ENCODE peak calls at places on chromosomes 5 and 9, in eight cellular contexts. J is lower leg skin; D is CD8-positive, alpha-beta T cell; R is dorsolateral prefrontal cortex; Y is bronchial epithelial cell; V is GM12865; G is fibroblast of pulmonary artery; I is mesothelial cell of epicardium. O is an unnamed sample.

GRCh38 chr5:167970002-167970401 is 321.4 kb upstream of the WWC1 start:
- DNase-seq in I (no peak), G (peak), R (no peak), D (no peak), J (no peak), V (peak), Y (no peak), O (no peak)

GRCh38 chr9:34431661-34432060 is 26.7 kb downstream of the FAM219A start:
- DNase-seq in J (no peak), V (no peak), R (no peak), Y (no peak), D (no peak), G (no peak), I (no peak), O (no peak)

GRCh38 chr5:142290574-142291299 is 34.1 kb downstream of the SPRY4 start:
- DNase-seq in I (no peak), Y (peak), J (no peak), V (no peak), R (no peak), G (peak), D (no peak), O (no peak)

GRCh38 chr5:155727512-155728145 is 599.3 kb upstream of the SGCD start:
- DNase-seq in J (no peak), G (no peak), V (no peak), R (peak), Y (no peak), D (no peak), I (no peak), O (no peak)

GRCh38 chr5:62974623-62975022 is 396.0 kb downstream of the LRRC70 start:
- DNase-seq in G (no peak), D (no peak), I (no peak), Y (no peak), V (no peak), R (no peak), J (no peak), O (no peak)

GRCh38 chr5:10736354-10736753 is 24.7 kb downstream of the DAP start:
- DNase-seq in Y (no peak), V (no peak), G (no peak), J (no peak), R (no peak), I (no peak), D (no peak), O (no peak)

GRCh38 chr9:88197781-88198345 is 59.6 kb upstream of the SPATA31C2 start:
- DNase-seq in I (no peak), D (no peak), G (peak), R (no peak), J (no peak), V (no peak), Y (peak), O (no peak)

GRCh38 chr9:95511952-95512750 is 4.6 kb downstream of the PTCH1 start:
- DNase-seq in R (no peak), G (peak), D (no peak), I (no peak), J (no peak), V (no peak), Y (no peak), O (no peak)

GRCh38 chr9:120080781-120081180 is 499.2 kb downstream of the CDK5RAP2 start:
- DNase-seq in R (no peak), J (no peak), Y (no peak), D (no peak), I (no peak), V (no peak), G (no peak), O (no peak)

GRCh38 chr5:26148569-26149107 is 889.7 kb downstream of the CDH9 start:
- DNase-seq in R (no peak), Y (no peak), D (no peak), V (no peak), I (no peak), J (no peak), G (no peak), O (no peak)

GRCh38 chr9:14222149-14222835 is 91.6 kb downstream of the NFIB start:
- DNase-seq in V (no peak), G (no peak), J (no peak), D (no peak), R (no peak), I (no peak), Y (peak), O (no peak)

GRCh38 chr5:115816226-115817042 is at the start of gene CDO1:
- DNase-seq in G (peak), R (peak), I (peak), D (no peak), Y (no peak), J (peak), V (no peak), O (peak)

GRCh38 chr5:158198636-158199035 is 339.7 kb upstream of the CLINT1 start:
- DNase-seq in D (no peak), G (no peak), V (peak), R (no peak), I (no peak), Y (no peak), J (no peak), O (no peak)

GRCh38 chr5:19986036-19986619 is 1.9 kb downstream of the CDH18 start:
- DNase-seq in G (peak), D (no peak), I (no peak), V (no peak), J (no peak), Y (peak), R (no peak), O (no peak)

GRCh38 chr5:146731909-146732659 is 146.5 kb downstream of the PPP2R2B start:
- DNase-seq in G (peak), D (no peak), Y (peak), I (no peak), V (no peak), J (no peak), R (no peak), O (no peak)

GRCh38 chr9:93824386-93825294 is 130.5 kb downstream of the BARX1 start:
- DNase-seq in G (no peak), D (no peak), V (no peak), R (no peak), I (no peak), J (peak), Y (no peak), O (peak)

GRCh38 chr9:129013674-129014073 is 14.5 kb downstream of the SH3GLB2 start:
- DNase-seq in I (no peak), D (no peak), J (no peak), Y (no peak), V (no peak), R (no peak), G (no peak), O (peak)

GRCh38 chr5:136216230-136216629 is 23.3 kb upstream of the SMIM32 start:
- DNase-seq in R (no peak), D (no peak), J (no peak), V (no peak), I (no peak), Y (no peak), G (no peak), O (no peak)

DNA sequence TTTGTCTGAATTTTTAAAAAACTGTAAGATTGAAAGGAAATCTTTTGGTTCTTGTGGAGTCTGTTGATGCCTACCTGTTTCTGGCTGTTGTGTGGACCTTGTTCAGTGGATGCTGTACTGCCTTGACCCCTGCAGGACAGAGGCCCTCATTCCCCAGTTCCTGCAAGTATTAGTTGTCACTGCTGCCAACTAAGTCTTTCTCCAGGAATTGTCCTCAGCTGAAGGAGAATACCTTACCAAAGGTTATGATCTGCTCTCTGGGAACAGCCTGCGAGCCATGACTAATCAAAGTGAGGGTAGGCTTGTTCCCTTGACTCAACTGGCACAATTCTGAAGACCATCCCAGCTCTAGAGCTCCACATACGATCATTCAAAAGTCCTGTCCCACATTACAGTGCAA is 145.3 kb upstream of the FST start:
- DNase-seq in G (peak), D (no peak), Y (peak), R (no peak), V (no peak), J (no peak), I (no peak), O (no peak)
- TF ChIP-seq CTCF in G (peak), D (no peak), Y (peak), R (no peak), V (no peak), J (no peak), I (no peak), O (peak)

GRCh38 chr5:178730940-178731265 is 444 bp upstream of the ZNF354A start:
- DNase-seq in G (no peak), I (no peak), D (peak), J (no peak), R (no peak), V (peak), Y (no peak), O (no peak)
- TF ChIP-seq CTCF in G (no peak), I (no peak), D (peak), J (no peak), R (no peak), V (no peak), Y (no peak), O (peak)

DNA sequence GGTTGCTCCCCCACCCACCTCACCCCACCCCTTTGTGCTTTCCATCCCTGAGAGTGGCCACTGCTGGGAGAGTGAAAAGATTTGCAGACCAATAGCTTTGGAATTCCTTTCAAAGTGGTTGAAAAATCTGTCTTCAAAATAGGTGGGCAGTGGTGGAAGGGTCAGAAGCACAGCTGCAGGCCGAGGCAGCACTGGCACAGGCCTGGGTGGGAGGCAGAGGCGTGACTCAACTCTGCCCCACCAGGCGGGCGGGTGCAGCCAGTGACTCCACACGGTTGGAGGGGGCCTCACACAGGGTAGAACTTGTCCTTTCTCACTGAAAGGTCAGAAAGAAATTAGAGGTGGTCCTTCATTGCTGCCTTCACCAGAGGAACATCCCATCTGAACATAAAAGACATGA is 214.9 kb upstream of the TBCA start:
- DNase-seq in I (no peak), V (no peak), J (no peak), G (no peak), D (no peak), R (no peak), Y (no peak), O (no peak)
- TF ChIP-seq CTCF in I (no peak), V (no peak), J (no peak), G (no peak), D (no peak), R (peak), Y (no peak), O (no peak)

GRCh38 chr9:91425270-91425669 is 1.6 kb upstream of the NFIL3 start:
- DNase-seq in G (no peak), D (no peak), Y (no peak), V (no peak), R (no peak), J (no peak), I (no peak), O (no peak)

GRCh38 chr9:91428431-91428830 is 4.8 kb upstream of the NFIL3 start:
- DNase-seq in V (no peak), J (no peak), Y (no peak), R (no peak), I (no peak), G (peak), D (no peak), O (no peak)

GRCh38 chr9:91424403-91425176 is 958 bp upstream of the NFIL3 start:
- DNase-seq in I (peak), D (no peak), J (peak), R (peak), V (peak), Y (peak), G (peak), O (peak)

GRCh38 chr9:91427873-91428272 is 4.2 kb upstream of the NFIL3 start:
- DNase-seq in V (no peak), J (no peak), Y (peak), I (no peak), G (peak), D (no peak), R (no peak), O (no peak)

GRCh38 chr9:91426123-91426745 is 2.6 kb upstream of the NFIL3 start:
- DNase-seq in I (no peak), J (no peak), D (no peak), G (peak), Y (peak), R (no peak), V (peak), O (no peak)
- TF ChIP-seq CTCF in I (no peak), J (no peak), D (no peak), G (peak), Y (peak), R (peak), V (peak), O (peak)

GRCh38 chr5:4642525-4642924 is 497.6 kb upstream of the ADAMTS16 start:
- DNase-seq in Y (no peak), R (no peak), J (no peak), I (no peak), V (no peak), D (no peak), G (no peak), O (no peak)

GRCh38 chr5:4639959-4640358 is 500.2 kb upstream of the ADAMTS16 start:
- DNase-seq in Y (no peak), G (no peak), I (no peak), D (no peak), V (no peak), J (no peak), R (no peak), O (no peak)

GRCh38 chr5:4640793-4641192 is 499.3 kb upstream of the ADAMTS16 start:
- DNase-seq in I (no peak), Y (peak), R (no peak), D (no peak), J (no peak), G (peak), V (no peak), O (no peak)

GRCh38 chr5:4643960-4644359 is 496.2 kb upstream of the ADAMTS16 start:
- DNase-seq in I (no peak), J (no peak), Y (no peak), V (no peak), G (no peak), R (no peak), D (no peak), O (no peak)

DNA sequence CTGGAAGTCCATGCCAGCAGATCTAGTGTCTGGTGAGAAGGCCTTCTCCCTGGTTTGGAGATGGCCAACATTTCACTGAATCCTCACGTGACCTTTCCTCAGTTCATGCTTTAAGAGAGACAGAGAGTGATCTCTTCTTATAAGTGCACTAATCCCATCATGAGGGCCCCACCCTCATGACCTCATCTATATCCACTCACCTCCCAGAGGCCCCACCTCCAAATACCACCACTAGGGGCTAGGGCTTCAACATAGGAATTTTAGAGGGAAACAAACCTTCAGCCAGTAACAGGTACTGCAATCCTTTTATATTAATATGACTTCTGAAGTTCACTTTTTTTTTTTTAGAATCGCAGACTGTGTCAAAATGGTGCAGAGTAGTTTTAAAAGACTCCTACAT is 496.9 kb upstream of the ADAMTS16 start:
- DNase-seq in Y (no peak), J (no peak), I (no peak), D (no peak), R (no peak), V (no peak), G (no peak), O (no peak)
- TF ChIP-seq CTCF in Y (no peak), J (no peak), I (peak), D (no peak), R (no peak), V (no peak), G (no peak), O (peak)

GRCh38 chr9:2199999-2200796 is 185.1 kb downstream of the SMARCA2 start:
- DNase-seq in I (no peak), G (no peak), R (no peak), Y (no peak), J (no peak), D (no peak), V (no peak), O (no peak)
- TF ChIP-seq CTCF in I (no peak), G (no peak), R (no peak), Y (peak), J (no peak), D (no peak), V (no peak), O (no peak)

GRCh38 chr9:98369066-98369425 is 113.6 kb upstream of the TBC1D2 start:
- DNase-seq in V (no peak), D (no peak), R (no peak), J (peak), Y (no peak), I (no peak), G (no peak), O (no peak)

GRCh38 chr9:98369471-98369870 is 114.0 kb upstream of the TBC1D2 start:
- DNase-seq in V (no peak), D (no peak), G (no peak), R (no peak), J (peak), Y (no peak), I (no peak), O (no peak)

GRCh38 chr9:98369896-98370295 is 114.4 kb upstream of the TBC1D2 start:
- DNase-seq in R (no peak), I (no peak), D (no peak), Y (no peak), V (no peak), J (no peak), G (no peak), O (no peak)

GRCh38 chr9:98370976-98371315 is 115.5 kb upstream of the TBC1D2 start:
- DNase-seq in I (no peak), J (peak), V (no peak), D (no peak), Y (no peak), G (no peak), R (no peak), O (no peak)

DNA sequence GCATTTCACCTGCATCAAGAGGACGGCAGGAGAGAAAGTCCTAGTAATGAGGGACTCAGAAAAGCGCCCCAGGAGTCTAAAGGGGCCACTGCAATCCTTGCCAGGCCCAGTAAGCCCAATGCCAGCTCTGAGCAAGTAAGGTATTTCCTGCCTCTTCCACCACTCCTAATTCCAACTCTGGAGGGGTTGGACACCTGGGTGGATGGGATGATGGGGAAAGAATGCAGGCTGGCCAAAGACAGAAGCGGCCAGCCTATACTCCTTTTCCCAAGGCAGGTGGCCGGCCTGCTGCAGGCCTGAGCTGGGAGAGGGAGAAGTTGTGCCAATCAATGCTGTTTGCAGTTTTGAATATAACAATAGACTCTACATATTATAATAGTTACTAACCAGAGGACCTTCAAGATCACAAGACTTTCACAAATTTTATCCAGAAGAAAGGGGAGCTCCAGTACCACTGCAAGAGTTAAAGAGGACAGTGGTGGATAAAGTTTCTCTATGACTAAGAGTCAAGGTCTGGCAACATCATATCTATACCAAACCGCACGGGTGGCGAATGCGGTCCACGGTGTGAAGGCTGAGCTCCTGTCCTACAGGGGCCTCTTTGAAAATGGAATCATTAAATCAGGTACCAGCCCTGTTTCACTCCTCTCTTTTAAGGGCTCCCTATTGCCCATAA is 115.0 kb upstream of the TBC1D2 start:
- DNase-seq in Y (no peak), V (no peak), D (no peak), G (no peak), R (no peak), J (peak), I (no peak), O (no peak)
- TF ChIP-seq CTCF in Y (no peak), V (no peak), D (no peak), G (no peak), R (no peak), J (no peak), I (no peak), O (no peak)

DNA sequence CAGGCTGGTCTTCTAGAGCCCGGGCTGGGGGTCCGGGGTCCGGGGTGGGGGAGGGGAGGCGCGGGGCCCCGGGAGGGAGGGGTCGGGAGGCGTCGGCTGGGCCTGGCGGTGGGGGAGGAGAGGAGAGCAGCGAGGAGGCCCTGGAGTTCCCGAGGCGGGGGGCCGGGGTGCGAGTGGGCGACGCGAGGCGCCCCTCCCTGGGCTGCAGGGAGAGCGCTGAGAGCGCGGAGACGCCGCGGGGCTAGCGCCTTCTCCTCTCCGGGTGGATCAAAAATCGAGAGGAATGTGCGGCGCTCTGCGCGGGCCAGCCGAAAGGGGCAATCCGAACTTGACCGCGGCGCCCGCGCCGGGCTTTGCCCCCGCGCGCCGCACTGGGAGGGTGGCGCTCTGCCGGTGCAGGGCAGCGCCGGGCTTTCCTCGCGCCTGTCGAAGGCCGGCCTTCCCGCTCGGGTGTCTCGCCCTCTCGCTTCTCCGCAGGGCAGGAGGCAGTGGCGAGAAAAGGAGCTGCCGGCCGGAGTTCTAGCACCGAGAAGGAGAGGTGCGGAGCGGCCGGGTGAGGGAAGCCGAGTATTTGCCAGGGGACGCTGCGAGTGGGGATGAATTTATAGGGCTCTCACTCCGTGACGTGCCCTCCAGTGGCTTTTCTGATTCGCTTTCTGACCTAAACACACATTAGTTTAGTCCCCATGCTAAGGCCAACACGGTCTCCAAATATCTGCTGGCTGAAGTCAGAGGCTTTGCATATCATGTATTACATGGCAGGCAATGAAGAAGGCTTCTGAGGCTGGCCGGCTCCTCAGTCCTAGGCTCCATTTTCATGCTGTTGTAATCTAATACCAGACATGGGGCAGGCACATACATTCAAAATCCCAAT is at the start of gene GDNF:
- DNase-seq in I (no peak), J (no peak), D (no peak), V (peak), Y (no peak), R (no peak), G (peak), O (peak)
- TF ChIP-seq CTCF in I (no peak), J (no peak), D (no peak), V (peak), Y (peak), R (peak), G (no peak), O (peak)

O was measured in type B pancreatic cell.